ENCODE peak calls at places on chromosome 3, in six cellular contexts. One of them, this sample, is unnamed. For H3K4me1, the result is how much of the 10 kb centered on the place peaks cover.

GRCh38 chr3:73470851-73471250 is 153.9 kb downstream of the PDZRN3 start:
- DNase-seq in H9: no peak
- DNase-seq in trophoblast cell: no peak
- DNase-seq in IMR-90: no peak
- DNase-seq in neuronal stem cell: no peak
- DNase-seq in mesendoderm: no peak
- DNase-seq in this sample: no peak

GRCh38 chr3:156158656-156159295 is 38.4 kb downstream of the KCNAB1 start:
- DNase-seq in H9: no peak
- DNase-seq in trophoblast cell: no peak
- DNase-seq in IMR-90: no peak
- DNase-seq in neuronal stem cell: no peak
- DNase-seq in mesendoderm: no peak
- DNase-seq in this sample: no peak

GRCh38 chr3:27279153-27279552 is 90.0 kb downstream of the NEK10 start:
- DNase-seq in H9: no peak
- DNase-seq in trophoblast cell: no peak
- DNase-seq in IMR-90: no peak
- DNase-seq in neuronal stem cell: no peak
- DNase-seq in mesendoderm: peak
- DNase-seq in this sample: peak

GRCh38 chr3:126484148-126484547 is 8.5 kb upstream of the ZXDC start:
- DNase-seq in H9: no peak
- DNase-seq in trophoblast cell: no peak
- DNase-seq in IMR-90: no peak
- DNase-seq in neuronal stem cell: no peak
- DNase-seq in mesendoderm: no peak
- DNase-seq in this sample: no peak

GRCh38 chr3:160395297-160395696 is 3.7 kb downstream of the IFT80 start:
- DNase-seq in H9: no peak
- DNase-seq in trophoblast cell: no peak
- DNase-seq in IMR-90: peak
- DNase-seq in neuronal stem cell: no peak
- DNase-seq in mesendoderm: peak
- DNase-seq in this sample: no peak

GRCh38 chr3:58178528-58179234 is 32.1 kb downstream of the DNASE1L3 start:
- DNase-seq in H9: no peak
- DNase-seq in trophoblast cell: no peak
- DNase-seq in IMR-90: no peak
- DNase-seq in neuronal stem cell: no peak
- DNase-seq in mesendoderm: no peak
- DNase-seq in this sample: no peak

GRCh38 chr3:22161315-22161714 is 410.3 kb upstream of the ZNF385D start:
- DNase-seq in H9: no peak
- DNase-seq in trophoblast cell: no peak
- DNase-seq in IMR-90: no peak
- DNase-seq in neuronal stem cell: no peak
- DNase-seq in mesendoderm: no peak
- DNase-seq in this sample: no peak

GRCh38 chr3:158823426-158823825 is 21.6 kb downstream of the MFSD1 start:
- DNase-seq in H9: no peak
- DNase-seq in trophoblast cell: no peak
- DNase-seq in IMR-90: no peak
- DNase-seq in neuronal stem cell: no peak
- DNase-seq in mesendoderm: no peak
- DNase-seq in this sample: no peak

GRCh38 chr3:177776656-177777055 is 579.4 kb upstream of the TBL1XR1 start:
- DNase-seq in H9: no peak
- DNase-seq in trophoblast cell: peak
- DNase-seq in IMR-90: peak
- DNase-seq in neuronal stem cell: no peak
- DNase-seq in mesendoderm: peak
- DNase-seq in this sample: peak

GRCh38 chr3:193870376-193871092 is 265.4 kb upstream of the HES1 start:
- DNase-seq in H9: peak
- DNase-seq in trophoblast cell: peak
- DNase-seq in IMR-90: peak
- DNase-seq in neuronal stem cell: no peak
- DNase-seq in mesendoderm: peak
- DNase-seq in this sample: peak

GRCh38 chr3:51964521-51964920 is 2.7 kb downstream of the PCBP4 start:
- DNase-seq in H9: no peak
- DNase-seq in trophoblast cell: no peak
- DNase-seq in IMR-90: no peak
- DNase-seq in neuronal stem cell: no peak
- DNase-seq in mesendoderm: no peak
- DNase-seq in this sample: no peak

GRCh38 chr3:123080864-123081562 is 14.2 kb downstream of the PDIA5 start:
- DNase-seq in H9: no peak
- DNase-seq in trophoblast cell: peak
- DNase-seq in IMR-90: no peak
- DNase-seq in neuronal stem cell: no peak
- DNase-seq in mesendoderm: peak
- DNase-seq in this sample: peak

GRCh38 chr3:119911748-119912147 is 129.8 kb downstream of the NR1I2 start:
- DNase-seq in H9: no peak
- DNase-seq in trophoblast cell: no peak
- DNase-seq in IMR-90: no peak
- DNase-seq in neuronal stem cell: no peak
- DNase-seq in mesendoderm: no peak
- DNase-seq in this sample: no peak

DNA sequence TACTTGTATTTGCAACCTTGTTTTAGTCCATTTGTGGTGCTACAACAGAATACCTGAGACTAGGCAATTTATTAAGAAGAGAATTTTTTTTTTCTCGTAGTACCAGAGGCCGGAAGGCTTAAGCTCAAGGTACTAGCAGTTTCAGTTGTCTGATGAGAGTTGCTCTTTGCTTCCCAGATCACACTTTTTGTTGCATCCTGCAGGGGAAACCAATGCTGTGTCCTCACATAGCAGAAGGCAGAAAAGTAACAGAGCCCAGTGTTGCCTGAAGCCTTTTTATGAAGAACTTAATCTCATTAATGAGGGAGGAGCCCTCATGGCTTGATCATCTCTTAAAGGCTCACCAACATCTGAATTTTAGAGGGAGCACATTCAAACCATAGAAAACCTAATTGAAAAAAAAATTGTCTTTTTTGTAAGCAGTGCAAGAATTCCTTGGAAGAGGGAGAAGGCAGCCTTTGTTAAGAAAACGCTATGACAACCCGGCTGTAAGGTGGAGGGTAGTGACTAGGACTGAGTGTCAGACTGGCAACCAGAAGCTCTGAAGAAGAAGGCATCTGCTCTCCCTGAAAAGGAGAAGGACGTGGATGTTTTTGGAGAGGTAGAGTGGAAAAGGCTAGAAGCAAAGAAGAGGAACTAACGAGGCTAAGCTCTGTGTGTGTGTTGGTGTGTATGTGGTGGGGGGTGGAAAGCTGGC is 1245.3 kb downstream of the ROBO2 start:
- DNase-seq in H9: no peak
- DNase-seq in trophoblast cell: no peak
- DNase-seq in IMR-90: no peak
- DNase-seq in neuronal stem cell: no peak
- DNase-seq in mesendoderm: peak
- DNase-seq in this sample: no peak
- H2BK120ac ChIP-seq in H9: no peak
- H2BK120ac ChIP-seq in trophoblast cell: no peak
- H2BK120ac ChIP-seq in IMR-90: no peak
- H2BK120ac ChIP-seq in neuronal stem cell: no peak
- H2BK120ac ChIP-seq in mesendoderm: no peak
- H2BK120ac ChIP-seq in this sample: no peak

DNA sequence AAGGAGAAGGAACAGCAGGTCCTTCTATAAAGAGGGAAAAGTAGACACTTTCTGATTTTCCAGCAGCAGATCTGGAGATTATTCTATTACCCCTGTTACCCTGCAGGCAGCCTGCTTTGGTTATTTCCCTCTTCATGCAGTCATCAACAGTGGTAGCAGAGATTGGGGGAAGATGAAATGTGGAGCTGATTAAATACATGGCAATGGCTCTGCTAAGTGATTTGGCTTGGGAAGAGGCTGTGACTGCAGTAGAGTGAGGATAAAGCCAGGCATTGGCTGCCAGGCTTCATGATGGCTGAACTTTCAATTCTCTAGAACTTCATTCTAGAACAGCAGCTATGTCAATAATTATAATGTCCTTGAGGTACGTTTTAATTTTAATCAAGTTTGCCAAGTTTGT is 29.1 kb downstream of the PTX3 start:
- DNase-seq in H9: no peak
- DNase-seq in trophoblast cell: no peak
- DNase-seq in IMR-90: no peak
- DNase-seq in neuronal stem cell: no peak
- DNase-seq in mesendoderm: no peak
- DNase-seq in this sample: no peak
- H3K4me1 ChIP-seq in H9: under half
- H3K4me1 ChIP-seq in trophoblast cell: under half
- H3K4me1 ChIP-seq in IMR-90: under half
- H3K4me1 ChIP-seq in neuronal stem cell: under half
- H3K4me1 ChIP-seq in mesendoderm: under half
- H3K4me1 ChIP-seq in this sample: under half

GRCh38 chr3:47265725-47266480 is 16.7 kb downstream of the KIF9 start:
- DNase-seq in H9: no peak
- DNase-seq in trophoblast cell: peak
- DNase-seq in IMR-90: peak
- DNase-seq in neuronal stem cell: no peak
- DNase-seq in mesendoderm: no peak
- DNase-seq in this sample: no peak

GRCh38 chr3:47265008-47265407 is 17.6 kb downstream of the KIF9 start:
- DNase-seq in H9: no peak
- DNase-seq in trophoblast cell: no peak
- DNase-seq in IMR-90: no peak
- DNase-seq in neuronal stem cell: no peak
- DNase-seq in mesendoderm: no peak
- DNase-seq in this sample: no peak

GRCh38 chr3:47260605-47261004 is 22.0 kb downstream of the KIF9 start:
- DNase-seq in H9: peak
- DNase-seq in trophoblast cell: no peak
- DNase-seq in IMR-90: no peak
- DNase-seq in neuronal stem cell: no peak
- DNase-seq in mesendoderm: peak
- DNase-seq in this sample: no peak

GRCh38 chr3:47259114-47259513 is 23.5 kb downstream of the KIF9 start:
- DNase-seq in H9: no peak
- DNase-seq in trophoblast cell: no peak
- DNase-seq in IMR-90: no peak
- DNase-seq in neuronal stem cell: no peak
- DNase-seq in mesendoderm: no peak
- DNase-seq in this sample: no peak

DNA sequence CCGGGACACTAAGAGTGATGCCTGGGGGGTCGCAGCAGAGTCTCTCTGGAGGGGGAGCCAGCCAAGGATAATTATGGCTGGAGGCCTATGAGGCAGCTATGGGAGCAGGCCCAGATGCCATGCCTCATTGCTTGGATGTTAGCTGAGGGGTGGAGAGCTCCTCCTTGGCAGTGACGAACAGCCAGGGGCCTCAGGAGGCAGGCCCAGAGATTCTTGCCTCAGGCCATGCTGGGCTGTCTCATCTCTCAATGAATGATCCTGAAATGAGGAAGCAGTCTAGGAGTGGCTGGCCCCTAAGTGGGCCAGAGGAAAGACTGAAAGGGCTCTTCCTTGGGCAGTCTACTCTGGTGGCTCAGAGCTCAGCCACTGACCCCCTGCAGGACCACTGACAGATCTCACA is 21.3 kb downstream of the KIF9 start:
- DNase-seq in H9: no peak
- DNase-seq in trophoblast cell: peak
- DNase-seq in IMR-90: peak
- DNase-seq in neuronal stem cell: no peak
- DNase-seq in mesendoderm: peak
- DNase-seq in this sample: peak
- H2BK120ac ChIP-seq in H9: no peak
- H2BK120ac ChIP-seq in trophoblast cell: no peak
- H2BK120ac ChIP-seq in IMR-90: no peak
- H2BK120ac ChIP-seq in neuronal stem cell: no peak
- H2BK120ac ChIP-seq in mesendoderm: no peak
- H2BK120ac ChIP-seq in this sample: no peak

DNA sequence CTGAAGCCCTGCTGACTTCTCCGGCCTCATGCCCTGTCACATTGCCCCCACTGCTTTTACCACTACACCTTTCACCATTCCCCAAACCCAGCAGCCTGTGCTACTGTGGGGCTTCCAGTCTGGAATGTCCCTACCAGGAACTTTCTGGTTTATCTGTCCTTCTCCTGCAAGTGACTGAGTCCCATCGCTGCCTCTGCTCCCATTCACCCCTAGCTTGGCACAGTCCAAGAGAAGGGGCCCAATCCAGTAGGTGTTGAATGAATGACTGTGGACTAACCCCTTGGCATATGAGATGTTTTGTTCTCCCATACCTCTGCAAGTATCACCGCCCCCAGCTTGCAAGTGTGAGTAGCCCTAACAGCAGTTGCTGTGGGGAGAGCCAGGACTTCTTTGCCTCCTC is 31.9 kb downstream of the HMCES start:
- DNase-seq in H9: no peak
- DNase-seq in trophoblast cell: no peak
- DNase-seq in IMR-90: no peak
- DNase-seq in neuronal stem cell: no peak
- DNase-seq in mesendoderm: no peak
- DNase-seq in this sample: no peak
- H3K4me1 ChIP-seq in H9: under half
- H3K4me1 ChIP-seq in trophoblast cell: under half
- H3K4me1 ChIP-seq in IMR-90: under half
- H3K4me1 ChIP-seq in neuronal stem cell: under half
- H3K4me1 ChIP-seq in mesendoderm: under half
- H3K4me1 ChIP-seq in this sample: under half

DNA sequence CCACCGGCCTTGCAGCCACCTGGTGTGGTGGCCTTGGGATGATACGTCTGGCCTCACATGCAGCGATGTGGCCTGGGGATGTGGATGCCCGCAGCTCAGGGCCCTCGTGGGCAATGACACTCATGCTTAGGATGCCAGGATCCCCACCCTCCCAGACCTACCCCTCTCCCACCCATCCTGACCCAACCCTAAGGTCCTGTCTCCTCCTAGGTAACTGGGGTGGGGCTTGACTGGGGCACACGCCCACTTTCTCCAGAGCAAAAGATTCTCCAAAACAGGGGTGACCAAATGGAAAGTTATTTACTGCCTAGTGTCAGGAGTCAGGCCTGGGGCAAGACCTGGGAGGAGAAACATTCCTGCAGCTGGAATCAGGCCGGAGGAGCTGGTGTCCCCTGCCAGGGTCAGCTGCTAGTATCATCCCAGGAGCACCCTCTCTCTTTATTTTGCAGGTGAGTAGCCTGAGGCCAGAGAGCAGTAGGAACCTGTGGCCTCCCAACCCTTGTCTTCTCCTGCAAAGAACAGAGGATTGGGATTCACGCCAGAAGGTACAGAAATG is 33.0 kb downstream of the DNAJB8 start:
- DNase-seq in H9: peak
- DNase-seq in trophoblast cell: peak
- DNase-seq in IMR-90: no peak
- DNase-seq in neuronal stem cell: no peak
- DNase-seq in mesendoderm: peak
- DNase-seq in this sample: no peak
- H2BK120ac ChIP-seq in H9: no peak
- H2BK120ac ChIP-seq in trophoblast cell: peak
- H2BK120ac ChIP-seq in IMR-90: no peak
- H2BK120ac ChIP-seq in neuronal stem cell: peak
- H2BK120ac ChIP-seq in mesendoderm: no peak
- H2BK120ac ChIP-seq in this sample: no peak

GRCh38 chr3:61861410-61861809 is 300.0 kb downstream of the PTPRG start:
- DNase-seq in H9: no peak
- DNase-seq in trophoblast cell: no peak
- DNase-seq in IMR-90: no peak
- DNase-seq in neuronal stem cell: no peak
- DNase-seq in mesendoderm: peak
- DNase-seq in this sample: no peak
- H3K4me1 ChIP-seq in H9: under half
- H3K4me1 ChIP-seq in trophoblast cell: under half
- H3K4me1 ChIP-seq in IMR-90: under half
- H3K4me1 ChIP-seq in neuronal stem cell: under half
- H3K4me1 ChIP-seq in mesendoderm: under half
- H3K4me1 ChIP-seq in this sample: under half